ENCODE peak calls at places on chromosomes 13 and 19, in eight cellular contexts. T is hepatocyte, W is IMR-90, V is tibial nerve, C is fibroblast of mammary gland, H is fibroblast of pulmonary artery, O is HCT116, E is astrocyte of the spinal cord. B is an unnamed sample.

GRCh38 chr19:19643158-19644053 is at the start of gene GMIP:
- DNase-seq in T (peak), W (peak), V (peak), C (peak), H (peak), O (peak), E (peak), B (peak)

GRCh38 chr19:49064029-49064629 is 489 bp downstream of the NTF4 start:
- DNase-seq in T (no peak), W (no peak), V (no peak), C (no peak), H (no peak), O (no peak), E (no peak), B (no peak)

GRCh38 chr19:15337202-15337601 is 4.9 kb upstream of the BRD4 start:
- DNase-seq in T (no peak), W (peak), V (no peak), C (peak), H (peak), O (no peak), E (peak), B (peak)

GRCh38 chr13:30396434-30397075 is 25.7 kb upstream of the UBE2L5 start:
- DNase-seq in T (no peak), W (peak), V (no peak), C (no peak), H (peak), O (no peak), E (no peak), B (peak)

GRCh38 chr13:110113284-110113764 is 193.6 kb downstream of the COL4A1 start:
- DNase-seq in T (no peak), W (peak), V (no peak), C (peak), H (peak), O (no peak), E (peak), B (peak)

GRCh38 chr13:60654405-60654804 is 257.4 kb downstream of the TDRD3 start:
- DNase-seq in T (peak), W (no peak), V (peak), C (no peak), H (peak), O (no peak), E (peak), B (no peak)

GRCh38 chr13:109840201-109840892 is 54.0 kb upstream of the IRS2 start:
- DNase-seq in T (no peak), W (peak), V (no peak), C (peak), H (peak), O (peak), E (peak), B (peak)

GRCh38 chr13:53126803-53127202 is 98.2 kb downstream of the OLFM4 start:
- DNase-seq in T (no peak), W (peak), V (peak), C (peak), H (peak), O (no peak), E (no peak), B (no peak)

GRCh38 chr19:45577111-45577905 is 7.3 kb downstream of the OPA3 start:
- DNase-seq in T (peak), W (peak), V (no peak), C (peak), H (peak), O (no peak), E (peak), B (peak)

GRCh38 chr13:41700790-41701310 is 243.5 kb downstream of the RGCC start:
- DNase-seq in T (peak), W (peak), V (no peak), C (peak), H (peak), O (no peak), E (peak), B (peak)

GRCh38 chr19:5719274-5719960 is 529 bp downstream of the LONP1 start:
- DNase-seq in T (no peak), W (peak), V (no peak), C (no peak), H (no peak), O (no peak), E (no peak), B (peak)

GRCh38 chr19:11460207-11460606 is 20.6 kb downstream of the ELAVL3 start:
- DNase-seq in T (no peak), W (no peak), V (no peak), C (no peak), H (no peak), O (no peak), E (no peak), B (no peak)

GRCh38 chr19:45442927-45443461 is 19.3 kb upstream of the ERCC1 start:
- DNase-seq in T (peak), W (peak), V (peak), C (peak), H (peak), O (no peak), E (peak), B (peak)

GRCh38 chr19:5200844-5201243 is 139.8 kb downstream of the PTPRS start:
- DNase-seq in T (no peak), W (no peak), V (no peak), C (peak), H (peak), O (no peak), E (peak), B (no peak)

GRCh38 chr13:74045583-74045982 is 88.6 kb downstream of the KLF12 start:
- DNase-seq in T (no peak), W (no peak), V (no peak), C (no peak), H (no peak), O (no peak), E (no peak), B (no peak)

GRCh38 chr13:105202384-105202783 is 1333.1 kb downstream of the EFNB2 start:
- DNase-seq in T (peak), W (peak), V (no peak), C (peak), H (peak), O (peak), E (peak), B (peak)

GRCh38 chr19:39595950-39596349 is 6.4 kb upstream of the LGALS13 start:
- DNase-seq in T (no peak), W (no peak), V (no peak), C (no peak), H (no peak), O (no peak), E (no peak), B (no peak)
- TF ChIP-seq CTCF in T (no peak), W (no peak), V (no peak), C (no peak), H (no peak), O (no peak), E (no peak), B (no peak)

DNA sequence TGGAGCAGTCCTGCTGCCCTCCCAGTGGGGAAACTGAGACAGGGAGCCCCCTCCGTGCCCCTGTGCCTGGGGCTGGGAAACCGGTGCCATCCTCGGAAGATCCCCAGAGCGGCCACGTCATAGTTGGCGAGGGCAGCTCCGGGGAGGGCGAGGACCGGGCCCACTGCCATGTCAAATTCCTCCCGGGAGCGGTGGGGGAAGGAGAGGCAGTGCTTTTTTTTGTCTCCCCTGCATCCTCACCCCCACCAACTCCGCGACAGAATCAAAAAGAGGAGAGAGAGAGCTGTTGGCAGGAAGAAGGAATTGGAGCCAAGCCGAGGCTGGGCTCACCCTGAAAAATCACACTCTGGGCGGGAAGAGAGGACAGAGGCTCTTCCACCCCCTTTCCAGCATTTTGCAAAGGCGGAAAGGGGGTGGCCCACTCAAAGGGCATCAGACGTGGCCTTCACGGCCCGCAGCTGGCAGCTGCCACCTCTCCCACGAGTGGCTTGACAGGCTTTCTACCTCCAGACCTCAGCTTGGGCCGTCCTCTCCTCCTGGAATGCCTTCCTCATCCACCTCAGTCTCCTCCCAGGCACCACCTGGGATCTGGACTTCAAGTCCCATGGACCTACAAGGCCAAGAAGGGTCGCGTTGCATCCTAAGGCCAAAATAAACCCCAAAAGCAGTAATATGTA is 19.6 kb upstream of the NFIC start:
- DNase-seq in T (no peak), W (no peak), V (peak), C (peak), H (peak), O (no peak), E (no peak), B (peak)
- H3K4me3 ChIP-seq in T (no peak), W (no peak), V (no peak), C (no peak), H (no peak), O (no peak), E (no peak), B (no peak)

DNA sequence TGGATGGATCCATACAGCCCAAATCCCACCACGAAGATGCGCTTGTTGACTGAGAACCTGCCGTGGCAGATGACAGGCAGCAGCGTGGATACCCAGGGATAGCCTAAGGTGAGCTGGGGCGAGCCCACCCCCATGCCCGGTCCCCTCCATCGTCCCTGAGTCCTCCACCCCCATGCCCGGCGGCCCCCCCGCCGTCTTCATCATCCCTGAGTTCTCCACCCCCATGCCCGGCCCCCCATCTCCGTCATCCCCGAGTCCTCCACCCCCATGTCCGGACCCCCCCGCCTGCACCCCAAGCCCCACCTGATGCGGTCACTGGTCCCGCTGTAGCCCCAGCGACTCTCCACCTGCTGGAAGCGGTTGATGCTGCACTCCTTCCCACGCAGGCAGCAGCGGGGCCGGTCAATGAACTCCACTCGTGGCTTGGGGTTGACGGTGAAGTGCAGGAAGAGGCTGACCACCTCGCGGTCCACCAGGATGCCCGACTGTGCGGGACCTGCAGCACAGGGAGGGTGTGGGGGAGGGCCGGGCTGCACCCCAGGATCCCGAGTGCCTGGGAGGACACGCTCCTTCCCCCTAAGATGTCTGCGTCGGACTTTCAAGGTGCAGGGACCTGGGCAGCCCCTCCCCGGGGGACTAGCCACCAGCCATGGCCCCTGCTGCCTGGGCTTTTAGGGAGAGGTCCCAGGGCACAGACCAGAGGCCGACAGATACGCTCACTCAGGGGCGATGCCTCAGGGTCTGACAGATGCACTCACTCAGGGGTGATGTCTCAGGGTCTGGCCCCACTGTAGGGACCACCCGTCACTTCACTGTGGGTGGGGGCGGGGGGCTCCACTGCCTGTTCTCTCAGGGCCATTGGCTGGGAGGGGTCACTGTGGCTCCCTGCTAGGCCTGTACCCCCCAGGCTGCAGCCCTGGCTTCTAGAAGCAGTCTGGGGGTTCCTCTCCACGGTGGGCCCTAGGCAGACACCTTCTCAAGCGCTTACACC is 28.0 kb downstream of the BTBD2 start:
- DNase-seq in T (no peak), W (no peak), V (no peak), C (peak), H (no peak), O (no peak), E (no peak), B (no peak)
- TF ChIP-seq CTCF in T (no peak), W (peak), V (no peak), C (no peak), H (no peak), O (no peak), E (no peak), B (no peak)

GRCh38 chr13:114226088-114226487 is 8.6 kb upstream of the CDC16 start:
- DNase-seq in T (no peak), W (no peak), V (no peak), C (no peak), H (no peak), O (no peak), E (no peak), B (no peak)

GRCh38 chr13:114228176-114228575 is 6.5 kb upstream of the CDC16 start:
- DNase-seq in T (no peak), W (no peak), V (no peak), C (no peak), H (no peak), O (no peak), E (no peak), B (no peak)

GRCh38 chr13:114225610-114226009 is 9.1 kb upstream of the CDC16 start:
- DNase-seq in T (no peak), W (no peak), V (no peak), C (no peak), H (no peak), O (no peak), E (no peak), B (peak)

GRCh38 chr13:114226699-114227323 is 7.9 kb upstream of the CDC16 start:
- DNase-seq in T (peak), W (peak), V (peak), C (peak), H (peak), O (peak), E (peak), B (peak)

DNA sequence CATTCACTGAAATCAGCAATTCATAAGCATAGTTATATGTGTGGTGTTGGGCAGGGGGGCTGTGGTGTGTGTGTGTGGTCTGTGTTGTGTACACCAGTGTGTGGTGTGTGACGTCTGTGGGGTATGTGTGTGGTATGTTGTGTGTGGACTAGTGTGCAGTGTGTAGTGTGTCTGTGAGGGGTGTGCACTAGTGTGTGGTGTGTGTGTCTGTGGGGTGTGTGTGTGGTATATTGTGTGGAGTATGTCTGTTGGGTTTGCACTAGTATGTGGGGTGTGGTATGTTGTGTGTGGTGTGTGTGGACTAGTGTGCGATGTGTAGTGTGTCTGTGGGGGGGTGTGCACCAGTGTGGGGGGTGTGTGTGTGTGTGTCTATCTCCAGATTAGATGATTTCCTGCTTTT is 7.2 kb upstream of the CDC16 start:
- DNase-seq in T (no peak), W (no peak), V (no peak), C (no peak), H (no peak), O (no peak), E (no peak), B (no peak)
- H3K4me3 ChIP-seq in T (no peak), W (no peak), V (no peak), C (no peak), H (no peak), O (no peak), E (no peak), B (no peak)

GRCh38 chr13:27283906-27284523 is 13.4 kb downstream of the RASL11A start:
- DNase-seq in T (no peak), W (no peak), V (no peak), C (peak), H (peak), O (peak), E (no peak), B (peak)
- TF ChIP-seq CTCF in T (no peak), W (peak), V (no peak), C (peak), H (peak), O (peak), E (peak), B (peak)

DNA sequence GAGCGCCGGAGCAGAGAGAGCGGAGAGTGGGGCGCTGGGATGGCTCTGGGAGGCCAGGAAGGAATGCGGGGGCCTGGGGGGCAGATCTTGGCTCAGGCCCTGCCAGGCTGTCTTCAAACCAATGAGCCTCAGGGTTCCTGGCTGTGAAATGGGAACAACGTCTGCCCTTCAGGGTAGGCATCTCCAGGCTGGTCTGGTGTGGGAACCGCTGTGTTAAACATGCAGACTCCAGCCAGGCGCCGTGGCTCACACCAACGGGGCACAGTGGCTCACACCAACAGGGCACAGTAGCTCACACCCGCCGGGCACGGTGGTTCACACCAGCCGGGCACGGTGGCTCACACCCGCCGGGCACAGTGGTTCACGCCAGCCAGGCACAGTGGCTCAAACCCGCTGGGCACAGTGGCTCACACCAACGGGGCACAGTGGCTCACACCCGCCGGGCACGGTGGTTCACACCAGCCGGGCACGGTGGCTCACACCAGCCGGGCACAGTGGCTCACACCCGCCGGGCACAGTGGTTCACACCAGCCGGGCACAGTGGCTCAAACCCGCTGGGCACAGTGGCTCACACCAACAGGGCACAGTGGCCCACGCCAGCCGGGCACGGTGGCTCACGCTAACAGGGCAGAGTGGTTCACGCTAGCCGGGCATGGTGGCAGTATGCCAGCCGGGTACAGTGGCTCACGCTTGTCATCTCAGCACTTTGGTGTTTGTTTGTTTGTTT is 40.1 kb downstream of the EFNA2 start:
- DNase-seq in T (no peak), W (no peak), V (no peak), C (no peak), H (no peak), O (no peak), E (no peak), B (no peak)
- H3K4me3 ChIP-seq in T (no peak), W (no peak), V (no peak), C (peak), H (peak), O (peak), E (no peak), B (peak)

GRCh38 chr19:35511337-35511736 is 2.1 kb downstream of the DMKN start:
- DNase-seq in T (no peak), W (no peak), V (no peak), C (no peak), H (no peak), O (no peak), E (no peak), B (no peak)

GRCh38 chr19:35512831-35513230 is 618 bp downstream of the DMKN start:
- DNase-seq in T (no peak), W (no peak), V (no peak), C (no peak), H (no peak), O (no peak), E (no peak), B (no peak)

GRCh38 chr19:35509861-35510625 is 3.4 kb downstream of the DMKN start:
- DNase-seq in T (peak), W (peak), V (peak), C (peak), H (peak), O (peak), E (peak), B (no peak)

GRCh38 chr19:35509018-35509652 is 4.3 kb downstream of the DMKN start:
- DNase-seq in T (peak), W (no peak), V (no peak), C (no peak), H (no peak), O (peak), E (no peak), B (no peak)

GRCh38 chr19:35510626-35510964 is 2.9 kb downstream of the DMKN start:
- DNase-seq in T (no peak), W (no peak), V (no peak), C (no peak), H (no peak), O (no peak), E (no peak), B (no peak)
- TF ChIP-seq CTCF in T (no peak), W (no peak), V (no peak), C (no peak), H (no peak), O (no peak), E (no peak), B (no peak)

DNA sequence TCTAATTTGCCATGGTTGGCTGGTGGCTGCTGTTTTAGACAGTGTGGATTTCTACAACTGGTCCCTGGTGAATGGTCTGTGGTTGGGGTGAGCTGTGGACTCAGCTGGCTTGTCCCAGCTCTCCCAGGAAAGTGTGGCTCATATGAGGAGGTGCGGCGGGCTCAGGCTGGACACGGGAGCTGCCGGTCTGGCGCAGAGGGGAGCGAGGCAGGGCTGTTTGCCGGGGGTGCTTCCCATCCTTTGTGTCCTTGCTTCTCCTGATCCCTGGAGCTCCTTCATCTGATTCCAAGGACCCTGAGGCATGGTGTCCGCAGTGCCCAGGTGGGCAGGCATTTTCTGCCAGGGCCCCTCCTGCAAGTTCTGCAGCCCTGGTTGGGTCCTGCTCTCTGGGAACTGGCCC is 104.9 kb downstream of the TEX29 start:
- DNase-seq in T (no peak), W (no peak), V (no peak), C (no peak), H (no peak), O (no peak), E (no peak), B (no peak)
- H3K4me3 ChIP-seq in T (no peak), W (no peak), V (no peak), C (no peak), H (no peak), O (no peak), E (no peak), B (no peak)

GRCh38 chr19:41959056-41960053 is at the start of gene RABAC1:
- DNase-seq in T (peak), W (peak), V (peak), C (peak), H (peak), O (peak), E (peak), B (peak)
- TF ChIP-seq CTCF in T (peak), W (no peak), V (no peak), C (peak), H (peak), O (peak), E (peak), B (peak)

DNA sequence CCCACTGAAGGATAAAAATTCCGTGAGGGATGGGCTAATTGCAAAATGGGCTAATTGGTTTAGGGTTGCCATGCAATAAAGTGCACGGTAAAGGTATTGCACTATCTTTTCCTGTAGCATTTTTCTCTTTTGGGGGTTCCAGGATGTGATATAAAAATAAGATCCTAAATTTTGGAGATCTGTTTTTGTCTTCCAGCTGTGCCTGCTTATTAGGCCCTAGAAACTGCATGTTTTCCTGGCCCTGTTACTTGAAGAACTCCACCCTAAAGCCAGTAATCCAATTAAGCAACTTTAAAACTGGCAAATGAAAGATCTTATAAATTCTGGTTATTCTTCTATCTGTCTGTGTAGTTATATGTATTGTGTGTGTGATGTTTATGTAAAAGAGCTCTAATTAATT is 2489.6 kb downstream of the PCDH9 start:
- DNase-seq in T (no peak), W (no peak), V (no peak), C (no peak), H (no peak), O (no peak), E (no peak), B (no peak)
- H3K4me3 ChIP-seq in T (no peak), W (no peak), V (no peak), C (no peak), H (no peak), O (no peak), E (no peak), B (no peak)

B was measured in foreskin fibroblast.